ENCODE peak calls at places on chromosomes 1 and 21, in five cellular contexts. D is cardiac fibroblast, Z is cardiac muscle cell, N is heart right ventricle, M is lower lobe of right lung. I is an unnamed sample.

GRCh38 chr1:16926491-16927195 is 4.9 kb downstream of the CROCC start:
- DNase-seq in D (no peak), Z (no peak), N (no peak), M (peak), I (no peak)

GRCh38 chr1:237050185-237050584 is 8.2 kb downstream of the RYR2 start:
- DNase-seq in D (no peak), Z (no peak), N (no peak), M (no peak), I (no peak)

GRCh38 chr1:70685300-70686286 is 274.5 kb downstream of the CTH start:
- DNase-seq in D (peak), Z (peak), N (peak), M (peak), I (peak)

GRCh38 chr1:11285883-11286734 is 13.1 kb downstream of the UBIAD1 start:
- DNase-seq in D (peak), Z (peak), N (no peak), M (no peak), I (no peak)

GRCh38 chr1:79547514-79547913 is 541.0 kb upstream of the ADGRL4 start:
- DNase-seq in D (no peak), Z (no peak), N (no peak), M (no peak), I (no peak)

GRCh38 chr21:46214478-46215340 is 13.9 kb downstream of the LSS start:
- DNase-seq in D (no peak), Z (no peak), N (no peak), M (peak), I (no peak)

GRCh38 chr1:39981957-39982356 is 27.0 kb downstream of the MFSD2A start:
- DNase-seq in D (peak), Z (no peak), N (no peak), M (no peak), I (no peak)

GRCh38 chr1:202934755-202935154 is 7.7 kb upstream of the KLHL12 start:
- DNase-seq in D (no peak), Z (no peak), N (no peak), M (no peak), I (no peak)

GRCh38 chr1:30692201-30692947 is 31.0 kb downstream of the MATN1 start:
- DNase-seq in D (no peak), Z (no peak), N (no peak), M (no peak), I (no peak)

GRCh38 chr1:76337777-76338176 is 263.2 kb downstream of the ST6GALNAC3 start:
- DNase-seq in D (no peak), Z (no peak), N (no peak), M (no peak), I (no peak)

GRCh38 chr1:59427155-59427554 is 130.3 kb downstream of the FGGY start:
- DNase-seq in D (peak), Z (peak), N (peak), M (no peak), I (no peak)

GRCh38 chr1:15107052-15107687 is 46.4 kb upstream of the TMEM51 start:
- DNase-seq in D (no peak), Z (no peak), N (no peak), M (no peak), I (no peak)

GRCh38 chr21:36125513-36126121 is 9.3 kb upstream of the CBR3 start:
- DNase-seq in D (peak), Z (peak), N (peak), M (peak), I (peak)

GRCh38 chr1:25871086-25871703 is 4.3 kb downstream of the PAQR7 start:
- DNase-seq in D (no peak), Z (no peak), N (no peak), M (no peak), I (no peak)

GRCh38 chr1:68232354-68233148 is at the start of gene WLS:
- DNase-seq in D (peak), Z (peak), N (peak), M (peak), I (no peak)

GRCh38 chr1:116134178-116134773 is 23.1 kb downstream of the MAB21L3 start:
- DNase-seq in D (no peak), Z (no peak), N (no peak), M (no peak), I (no peak)

GRCh38 chr1:104765115-104765514 is 1015.4 kb downstream of the AMY1C start:
- DNase-seq in D (peak), Z (no peak), N (no peak), M (no peak), I (no peak)

GRCh38 chr1:30410153-30410851 is 313.1 kb downstream of the MATN1 start:
- DNase-seq in D (no peak), Z (no peak), N (no peak), M (no peak), I (no peak)

GRCh38 chr1:10852486-10852885 is 56.0 kb upstream of the CASZ1 start:
- DNase-seq in D (no peak), Z (no peak), N (no peak), M (no peak), I (no peak)

DNA sequence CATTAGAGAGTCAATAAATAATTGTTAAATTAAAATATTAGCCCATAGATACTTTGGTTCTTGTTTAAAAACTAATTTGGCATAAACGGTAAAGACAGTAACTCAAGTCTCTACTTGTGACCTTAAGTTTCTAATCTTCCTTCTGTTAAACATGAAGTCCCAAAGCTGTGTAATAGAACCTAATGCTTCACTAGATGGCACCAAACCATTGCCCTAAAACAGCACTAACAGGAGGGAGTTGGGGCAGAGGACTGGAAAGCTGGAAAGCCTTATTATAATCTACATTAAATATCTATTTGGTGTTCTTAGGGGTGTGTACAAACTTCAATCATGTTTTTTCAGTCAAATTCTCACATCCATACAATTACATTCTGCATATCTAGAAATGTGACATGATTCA is 176.6 kb downstream of the OLFM3 start:
- DNase-seq in D (peak), Z (peak), N (peak), M (no peak), I (no peak)
- TF ChIP-seq CTCF in D (peak), Z (peak), N (peak), M (peak), I (no peak)

DNA sequence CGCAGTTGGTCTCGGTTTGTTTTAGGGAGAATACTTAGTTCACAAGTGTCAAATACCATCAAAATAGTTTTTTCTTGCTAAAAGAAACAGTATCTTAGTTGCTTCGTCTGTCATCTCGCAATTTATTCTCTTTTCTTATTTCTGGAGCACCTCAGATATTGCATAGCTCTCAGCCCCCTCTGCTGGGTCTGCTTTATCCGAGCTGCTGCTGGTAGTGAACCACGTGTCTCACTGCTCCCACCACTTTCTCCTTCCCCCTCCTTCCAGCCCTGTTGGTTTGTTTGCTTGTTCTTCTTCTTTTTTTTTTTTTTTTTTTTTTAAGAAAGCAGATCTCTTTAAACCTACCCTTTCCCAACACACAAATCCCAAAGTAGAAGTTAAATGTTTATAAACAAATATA is 170.8 kb downstream of the EDEM3 start:
- DNase-seq in D (no peak), Z (peak), N (no peak), M (no peak), I (no peak)
- TF ChIP-seq CTCF in D (no peak), Z (no peak), N (no peak), M (no peak), I (no peak)

DNA sequence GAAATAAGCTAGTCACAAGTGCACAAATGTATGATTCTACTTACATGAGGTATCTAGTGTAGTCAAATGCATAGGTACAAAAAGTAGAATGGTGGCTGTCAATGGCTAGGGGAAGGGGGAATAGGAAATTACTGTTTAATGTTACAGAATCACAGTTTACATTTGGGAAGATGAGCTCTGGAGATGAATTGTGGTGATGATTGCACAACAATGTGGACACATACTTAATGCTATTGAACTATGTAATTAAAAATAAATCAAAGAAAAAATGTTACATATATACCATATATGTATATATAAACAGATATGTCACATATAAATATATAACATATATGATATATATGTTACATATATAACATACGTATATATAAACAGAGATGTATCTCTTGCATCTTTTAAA is 39.4 kb downstream of the VAV3 start:
- DNase-seq in D (no peak), Z (no peak), N (no peak), M (no peak), I (no peak)
- TF ChIP-seq CTCF in D (no peak), Z (no peak), N (no peak), M (no peak), I (no peak)

GRCh38 chr1:234509457-234510328 is 30.7 kb upstream of the TARBP1 start:
- DNase-seq in D (peak), Z (no peak), N (no peak), M (no peak), I (no peak)
- TF ChIP-seq CTCF in D (no peak), Z (no peak), N (no peak), M (no peak), I (no peak)

DNA sequence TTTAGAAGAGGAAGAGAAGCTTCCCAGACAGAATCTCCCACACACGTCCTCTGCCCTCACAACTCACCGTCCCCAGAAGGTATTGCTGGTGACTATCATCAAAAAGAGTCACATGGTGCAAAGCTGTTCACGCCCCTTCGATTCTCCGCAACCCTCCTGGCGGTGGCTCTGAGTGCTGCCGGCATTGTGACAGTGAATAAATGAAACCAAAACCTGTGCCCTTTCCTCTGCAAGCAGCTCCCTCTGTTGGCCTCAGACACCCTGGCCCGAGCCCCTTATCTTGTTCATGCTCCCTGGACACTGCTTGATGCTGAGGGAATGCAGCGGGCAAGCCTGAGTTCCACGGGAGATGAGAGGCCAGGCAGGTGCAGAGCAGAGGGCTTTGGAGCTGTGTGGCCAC is 510.3 kb downstream of the NPHP4 start:
- DNase-seq in D (no peak), Z (peak), N (no peak), M (no peak), I (no peak)
- TF ChIP-seq CTCF in D (no peak), Z (no peak), N (no peak), M (no peak), I (no peak)

GRCh38 chr1:109253803-109254620 is 4.7 kb downstream of the CELSR2 start:
- DNase-seq in D (no peak), Z (peak), N (no peak), M (no peak), I (no peak)
- TF ChIP-seq CTCF in D (no peak), Z (no peak), N (no peak), M (no peak), I (no peak)